ENCODE peak calls at places on chromosomes 1 and 21, in four cellular contexts. T is pancreas; A is stimulated activated CD8-positive, alpha-beta memory T cell treated with anti-CD3 and anti-CD28 coated beads, Interleukin-2, amount 100 ng/mL, for 1 hour; K is right cardiac atrium. F is an unnamed sample.

GRCh38 chr1:8093221-8093980 is 67.3 kb upstream of the ERRFI1 start:
- DNase-seq in A (no peak), T (no peak), K (no peak), F (no peak)

GRCh38 chr1:160070243-160071163 is 543 bp upstream of the KCNJ10 start:
- DNase-seq in T (peak; percentile 84), K (peak; percentile 84), A (peak; percentile 67), F (peak; percentile 60)

GRCh38 chr1:91765880-91766443 is 120.0 kb downstream of the TGFBR3 start:
- DNase-seq in T (no peak), K (no peak), A (no peak), F (no peak)

GRCh38 chr1:151860504-151861187 is 7.1 kb upstream of the THEM5 start:
- DNase-seq in A (no peak), T (no peak), K (no peak), F (no peak)

GRCh38 chr1:227155004-227155403 is 163.3 kb downstream of the CDC42BPA start:
- DNase-seq in T (no peak), A (no peak), K (no peak), F (no peak)

GRCh38 chr1:162029205-162029604 is 5.5 kb upstream of the OLFML2B start:
- DNase-seq in K (no peak), T (no peak), A (no peak), F (no peak)

GRCh38 chr1:233227930-233228465 is 67.5 kb downstream of the PCNX2 start:
- DNase-seq in K (no peak), A (no peak), T (no peak), F (no peak)

GRCh38 chr1:161834967-161835366 is 68.8 kb downstream of the ATF6 start:
- DNase-seq in K (no peak), T (no peak), A (no peak), F (no peak)

GRCh38 chr1:43359696-43360095 is 915 bp downstream of the CDC20 start:
- DNase-seq in K (no peak), A (no peak), T (no peak), F (no peak)

GRCh38 chr21:45949928-45950739 is 31.4 kb upstream of the COL6A1 start:
- DNase-seq in T (peak; percentile 72), K (no peak), A (no peak), F (no peak)

GRCh38 chr1:223319913-223320600 is 43.9 kb downstream of the SUSD4 start:
- DNase-seq in T (no peak), K (no peak), A (no peak), F (no peak)

GRCh38 chr1:200437556-200438203 is 27.8 kb upstream of the ZNF281 start:
- DNase-seq in A (no peak), K (no peak), T (no peak), F (no peak)

GRCh38 chr1:55255901-55256300 is 40.7 kb upstream of the USP24 start:
- DNase-seq in K (no peak), T (no peak), A (no peak), F (no peak)

GRCh38 chr1:9482816-9483572 is 56.3 kb upstream of the SLC25A33 start:
- DNase-seq in T (no peak), K (no peak), A (no peak), F (no peak)

GRCh38 chr1:116671835-116672234 is 4.3 kb upstream of the IGSF3 start:
- DNase-seq in K (no peak), T (no peak), A (no peak), F (no peak)

GRCh38 chr21:40507978-40508377 is 339.0 kb downstream of the DSCAM start:
- DNase-seq in A (no peak), K (no peak), T (no peak), F (no peak)

GRCh38 chr1:8312235-8313218 is 5.4 kb upstream of the SLC45A1 start:
- DNase-seq in A (no peak), T (peak; percentile 89), K (no peak), F (peak; percentile 93)

GRCh38 chr1:231601775-231602674 is 24.6 kb upstream of the DISC1 start:
- DNase-seq in A (no peak), T (no peak), K (no peak), F (no peak)